ENCODE peak calls at places on chromosomes 3 and 15, in four cellular contexts. M is GM23248, P is mesenchymal stem cell, B is SK-N-SH. Q is an unnamed sample.
A peak's percentile ranks its signal among the peaks of the same experiment; 100 is the strongest.

GRCh38 chr3:116939550-116939949 is 230.0 kb downstream of the TUSC7 start:
- DNase-seq in P (no peak), B (no peak), M (no peak), Q (no peak)

GRCh38 chr3:86733257-86733656 is 257.7 kb downstream of the VGLL3 start:
- DNase-seq in M (no peak), P (no peak), B (no peak), Q (no peak)

GRCh38 chr3:155001289-155002007 is 78.7 kb upstream of the MME start:
- DNase-seq in B (no peak), P (no peak), M (no peak), Q (no peak)

GRCh38 chr3:137103739-137104138 is 146.0 kb downstream of the IL20RB start:
- DNase-seq in B (no peak), P (no peak), M (no peak), Q (no peak)

GRCh38 chr3:5016218-5017161 is 37.3 kb downstream of the BHLHE40 start:
- DNase-seq in B (no peak), P (peak; percentile 66), M (peak; percentile 55), Q (no peak)

GRCh38 chr3:57544181-57545125 is at the start of gene DNAH12:
- DNase-seq in P (peak; percentile 61), M (peak; percentile 42), B (peak; percentile 75), Q (peak; percentile 56)

GRCh38 chr3:116129187-116129945 is 315.9 kb downstream of the LSAMP start:
- DNase-seq in B (no peak), M (no peak), P (no peak), Q (no peak)

GRCh38 chr15:45205192-45205591 is 17.4 kb upstream of the SHF start:
- DNase-seq in P (peak; percentile 65), M (peak; percentile 86), B (peak; percentile 74), Q (peak; percentile 59)

GRCh38 chr15:44775923-44776322 is 39.6 kb downstream of the TRIM69 start:
- DNase-seq in B (peak; percentile 71), M (peak; percentile 29), P (peak; percentile 13), Q (no peak)

GRCh38 chr3:151146071-151146730 is 56.8 kb downstream of the GPR171 start:
- DNase-seq in M (peak; percentile 89), P (peak; percentile 82), B (peak; percentile 71), Q (peak; percentile 93)

GRCh38 chr3:127823590-127823857 is 1.2 kb upstream of the MGLL start:
- DNase-seq in B (no peak), M (no peak), P (no peak), Q (no peak)
- H3K9ac ChIP-seq in B (no peak overlapping the region), M (peak overlapping the region; percentile 86), P (peak overlapping the region; percentile 51), Q (peak overlapping the region; percentile 79)

GRCh38 chr3:42157915-42158538 is 66.9 kb downstream of the TRAK1 start:
- DNase-seq in B (no peak), M (no peak), P (no peak), Q (no peak)
- H3K4me1 ChIP-seq in B (peaks cover 29% of the 10 kb centered on the region), M (peaks cover 17% of the 10 kb centered on the region), P (peaks cover 11% of the 10 kb centered on the region), Q (peaks cover 21% of the 10 kb centered on the region)

GRCh38 chr3:128153156-128154011 is at the start of gene EEFSEC:
- DNase-seq in B (peak; percentile 90), M (peak; percentile 89), P (peak; percentile 83), Q (peak; percentile 90)
- H3K9ac ChIP-seq in B (peak within 1 kb of the TSS; percentile 77), M (peak within 1 kb of the TSS; percentile 86), P (peak within 1 kb of the TSS; percentile 89), Q (peak within 1 kb of the TSS; percentile 90)

GRCh38 chr3:187036394-187036793 is 102.9 kb downstream of the RPL39L start:
- DNase-seq in B (no peak), P (no peak), M (no peak), Q (no peak)
- H3K4me1 ChIP-seq in B (no peaks in the 10 kb centered on the region), P (peaks cover 7% of the 10 kb centered on the region), M (peaks cover 8% of the 10 kb centered on the region), Q (no peaks in the 10 kb centered on the region)

GRCh38 chr3:47804571-47804970 is 1.6 kb downstream of the DHX30 start:
- DNase-seq in P (no peak), M (no peak), B (no peak), Q (no peak)
- H3K9ac ChIP-seq in P (no peak overlapping the region), M (peak overlapping the region; percentile 88), B (no peak overlapping the region), Q (no peak overlapping the region)

Q was measured in adipocyte.